ENCODE peak calls at places on chromosomes 5 and 9, in five cellular contexts. P is PC-9, O is hepatocyte, F is GM23248, Z is fibroblast of lung. H is an unnamed sample.

GRCh38 chr5:171445910-171446516 is 26.6 kb downstream of the FGF18 start:
- DNase-seq in P (no peak), O (no peak), F (peak), Z (peak), H (no peak)

GRCh38 chr5:64977779-64978178 is 209.0 kb downstream of the CWC27 start:
- DNase-seq in P (no peak), O (no peak), F (peak), Z (peak), H (no peak)

GRCh38 chr5:66849803-66850202 is 253.6 kb downstream of the MAST4 start:
- DNase-seq in P (peak), O (no peak), F (peak), Z (peak), H (peak)

GRCh38 chr9:126407125-126407870 is 80.7 kb downstream of the MVB12B start:
- DNase-seq in P (no peak), O (no peak), F (peak), Z (peak), H (no peak)

GRCh38 chr9:108855529-108855886 is 278 bp downstream of the ACTL7B start:
- DNase-seq in P (no peak), O (no peak), F (no peak), Z (no peak), H (no peak)

GRCh38 chr5:148443998-148444397 is 60.2 kb downstream of the FBXO38 start:
- DNase-seq in P (peak), O (peak), F (peak), Z (peak), H (peak)

GRCh38 chr9:91730806-91731205 is 219.2 kb downstream of the ROR2 start:
- DNase-seq in P (no peak), O (no peak), F (no peak), Z (no peak), H (no peak)

GRCh38 chr9:122386316-122386872 is 15.6 kb downstream of the PTGS1 start:
- DNase-seq in P (no peak), O (no peak), F (no peak), Z (no peak), H (no peak)

GRCh38 chr5:100900796-100901731 is 2.0 kb downstream of the ST8SIA4 start:
- DNase-seq in P (no peak), O (peak), F (peak), Z (peak), H (peak)

GRCh38 chr5:143796753-143797152 is 15.2 kb upstream of the HMHB1 start:
- DNase-seq in P (no peak), O (no peak), F (no peak), Z (no peak), H (no peak)

GRCh38 chr5:69281114-69281513 is 46.4 kb downstream of the CDK7 start:
- DNase-seq in P (no peak), O (no peak), F (no peak), Z (no peak), H (no peak)

GRCh38 chr5:170745481-170746061 is 38.0 kb upstream of the GABRP start:
- DNase-seq in P (peak), O (peak), F (peak), Z (peak), H (peak)

DNA sequence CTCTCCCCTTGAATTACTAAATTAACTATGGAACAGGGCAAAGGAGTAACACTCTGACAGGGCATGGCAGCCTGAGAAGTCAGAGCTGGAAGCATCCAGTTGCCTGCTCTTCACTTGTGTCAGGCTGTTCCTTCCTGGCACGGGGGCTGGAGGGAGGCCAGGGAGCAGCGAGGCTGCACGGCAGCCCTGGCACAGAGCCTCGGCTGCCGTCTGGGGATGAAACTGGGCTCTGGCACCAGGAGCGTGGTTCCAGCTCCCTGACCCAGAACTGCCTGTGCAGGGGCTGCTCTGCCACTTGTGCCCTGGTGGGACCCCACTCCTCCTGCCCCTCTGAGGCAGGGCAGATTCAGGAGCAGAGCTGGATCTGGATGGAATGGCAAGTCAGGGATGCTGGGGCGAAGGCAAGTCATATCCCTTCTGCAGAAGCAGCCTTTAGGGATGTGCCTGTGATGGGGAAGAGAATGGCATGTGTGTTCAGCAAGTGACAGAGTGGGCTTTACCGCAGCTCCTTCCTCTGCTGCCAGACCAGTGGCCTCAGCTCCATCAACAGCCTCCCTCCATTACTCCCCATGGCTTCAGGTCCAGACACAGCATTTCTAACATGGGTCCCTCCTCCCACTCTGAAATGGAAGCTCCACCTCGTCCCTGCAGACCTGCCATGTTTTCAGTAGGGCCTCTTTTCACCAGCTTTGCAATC is 42.1 kb upstream of the PDE8B start:
- DNase-seq in P (no peak), O (peak), F (peak), Z (no peak), H (no peak)
- H3K27ac ChIP-seq in P (peak), O (peak), F (peak), Z (peak), H (no peak)

GRCh38 chr5:153537225-153537624 is 46.8 kb downstream of the GRIA1 start:
- DNase-seq in P (no peak), O (no peak), F (no peak), Z (no peak), H (no peak)
- H2AFZ ChIP-seq in P (no peak), O (no peak), F (no peak), Z (no peak), H (no peak)

GRCh38 chr5:72847439-72847838 is 31.0 kb downstream of the TNPO1 start:
- DNase-seq in P (peak), O (no peak), F (no peak), Z (no peak), H (no peak)
- H3K27ac ChIP-seq in P (peak), O (peak), F (peak), Z (peak), H (peak)

GRCh38 chr5:57768771-57769170 is 286.2 kb upstream of the ACTBL2 start:
- DNase-seq in P (no peak), O (no peak), F (no peak), Z (no peak), H (no peak)
- H2AFZ ChIP-seq in P (no peak), O (no peak), F (no peak), Z (peak), H (no peak)

GRCh38 chr5:6832272-6832671 is 119.0 kb downstream of the TENT4A start:
- DNase-seq in P (no peak), O (no peak), F (no peak), Z (no peak), H (no peak)

GRCh38 chr5:6831678-6832077 is 118.4 kb downstream of the TENT4A start:
- DNase-seq in P (no peak), O (no peak), F (no peak), Z (no peak), H (no peak)

GRCh38 chr5:6832994-6833393 is 119.8 kb downstream of the TENT4A start:
- DNase-seq in P (no peak), O (no peak), F (peak), Z (no peak), H (no peak)

GRCh38 chr5:6830643-6831239 is 117.5 kb downstream of the TENT4A start:
- DNase-seq in P (no peak), O (no peak), F (no peak), Z (peak), H (no peak)

DNA sequence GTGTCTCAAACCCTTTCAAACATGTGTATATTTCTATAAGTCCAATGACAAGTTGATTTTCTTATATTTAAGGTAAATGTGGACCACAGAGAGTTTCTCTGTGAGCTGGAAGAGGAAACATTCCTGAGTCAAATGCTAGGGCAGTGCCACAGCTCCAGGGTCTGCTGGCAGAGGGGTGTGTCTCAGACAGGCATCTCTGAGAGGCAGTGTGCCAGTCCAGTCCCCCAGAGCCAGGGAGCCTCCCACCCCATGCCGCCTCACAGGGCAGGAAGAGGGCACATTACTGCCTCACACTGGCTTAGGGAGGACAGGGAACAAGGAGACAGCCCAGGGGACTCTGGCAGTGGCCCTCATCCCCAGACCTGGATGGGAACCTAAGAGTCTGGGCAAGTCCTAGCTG is 120.2 kb downstream of the TENT4A start:
- DNase-seq in P (no peak), O (no peak), F (no peak), Z (no peak), H (no peak)
- H3K27ac ChIP-seq in P (no peak), O (no peak), F (no peak), Z (no peak), H (no peak)